ENCODE peak calls at places on chromosome 19, in six cellular contexts. One of them, this sample, is unnamed.

GRCh38 chr19:42270346-42271044 is 1.4 kb downstream of the CIC start:
- DNase-seq in GM12892: peak
- DNase-seq in prostate gland: peak
- DNase-seq in Panc1: no peak
- DNase-seq in breast epithelium: no peak
- DNase-seq in K562: no peak
- DNase-seq in this sample: peak

GRCh38 chr19:37763488-37763887 is 15.9 kb downstream of the ZNF573 start:
- DNase-seq in GM12892: no peak
- DNase-seq in prostate gland: no peak
- DNase-seq in Panc1: peak
- DNase-seq in breast epithelium: no peak
- DNase-seq in K562: no peak
- DNase-seq in this sample: no peak

GRCh38 chr19:11096210-11096841 is 7.1 kb downstream of the LDLR start:
- DNase-seq in GM12892: no peak
- DNase-seq in prostate gland: no peak
- DNase-seq in Panc1: no peak
- DNase-seq in breast epithelium: no peak
- DNase-seq in K562: no peak
- DNase-seq in this sample: no peak

GRCh38 chr19:19064811-19065745 is 1.3 kb downstream of the SLC25A42 start:
- DNase-seq in GM12892: no peak
- DNase-seq in prostate gland: no peak
- DNase-seq in Panc1: no peak
- DNase-seq in breast epithelium: no peak
- DNase-seq in K562: no peak
- DNase-seq in this sample: no peak

GRCh38 chr19:4969772-4970531 is 1.0 kb downstream of the KDM4B start:
- DNase-seq in GM12892: no peak
- DNase-seq in prostate gland: no peak
- DNase-seq in Panc1: no peak
- DNase-seq in breast epithelium: no peak
- DNase-seq in K562: no peak
- DNase-seq in this sample: no peak

GRCh38 chr19:33376423-33376822 is 2.9 kb downstream of the CEBPG start:
- DNase-seq in GM12892: no peak
- DNase-seq in prostate gland: no peak
- DNase-seq in Panc1: peak
- DNase-seq in breast epithelium: no peak
- DNase-seq in K562: no peak
- DNase-seq in this sample: no peak

GRCh38 chr19:52494518-52494917 is 33.0 kb upstream of the ZNF808 start:
- DNase-seq in GM12892: no peak
- DNase-seq in prostate gland: no peak
- DNase-seq in Panc1: no peak
- DNase-seq in breast epithelium: no peak
- DNase-seq in K562: no peak
- DNase-seq in this sample: no peak

GRCh38 chr19:49554701-49555181 is 25.6 kb downstream of the NOSIP start:
- DNase-seq in GM12892: no peak
- DNase-seq in prostate gland: no peak
- DNase-seq in Panc1: no peak
- DNase-seq in breast epithelium: no peak
- DNase-seq in K562: no peak
- DNase-seq in this sample: no peak

GRCh38 chr19:55000761-55001160 is 34.6 kb downstream of the NLRP2 start:
- DNase-seq in GM12892: no peak
- DNase-seq in prostate gland: no peak
- DNase-seq in Panc1: no peak
- DNase-seq in breast epithelium: no peak
- DNase-seq in K562: no peak
- DNase-seq in this sample: no peak

GRCh38 chr19:57566396-57567256 is 7.0 kb upstream of the ZNF550 start:
- DNase-seq in GM12892: no peak
- DNase-seq in prostate gland: no peak
- DNase-seq in Panc1: no peak
- DNase-seq in breast epithelium: no peak
- DNase-seq in K562: no peak
- DNase-seq in this sample: no peak

GRCh38 chr19:3017923-3018322 is 11.2 kb downstream of the TLE2 start:
- DNase-seq in GM12892: no peak
- DNase-seq in prostate gland: no peak
- DNase-seq in Panc1: no peak
- DNase-seq in breast epithelium: no peak
- DNase-seq in K562: no peak
- DNase-seq in this sample: no peak

GRCh38 chr19:41849067-41849466 is 4.2 kb downstream of the DMRTC2 start:
- DNase-seq in GM12892: no peak
- DNase-seq in prostate gland: no peak
- DNase-seq in Panc1: no peak
- DNase-seq in breast epithelium: no peak
- DNase-seq in K562: no peak
- DNase-seq in this sample: no peak

GRCh38 chr19:13090511-13091231 is 12.0 kb downstream of the LYL1 start:
- DNase-seq in GM12892: no peak
- DNase-seq in prostate gland: no peak
- DNase-seq in Panc1: no peak
- DNase-seq in breast epithelium: no peak
- DNase-seq in K562: no peak
- DNase-seq in this sample: no peak

GRCh38 chr19:16061943-16062342 is 14.4 kb upstream of the TPM4 start:
- DNase-seq in GM12892: no peak
- DNase-seq in prostate gland: no peak
- DNase-seq in Panc1: no peak
- DNase-seq in breast epithelium: no peak
- DNase-seq in K562: no peak
- DNase-seq in this sample: no peak

GRCh38 chr19:56314018-56314583 is 538 bp downstream of the ZSCAN5A start:
- DNase-seq in GM12892: no peak
- DNase-seq in prostate gland: no peak
- DNase-seq in Panc1: no peak
- DNase-seq in breast epithelium: no peak
- DNase-seq in K562: no peak
- DNase-seq in this sample: no peak

GRCh38 chr19:43474986-43475705 is 9.7 kb upstream of the LYPD3 start:
- DNase-seq in GM12892: peak
- DNase-seq in prostate gland: peak
- DNase-seq in Panc1: peak
- DNase-seq in breast epithelium: peak
- DNase-seq in K562: peak
- DNase-seq in this sample: peak

GRCh38 chr19:47778954-47779351 is 450 bp downstream of the SELENOW start:
- DNase-seq in GM12892: no peak
- DNase-seq in prostate gland: peak
- DNase-seq in Panc1: no peak
- DNase-seq in breast epithelium: no peak
- DNase-seq in K562: no peak
- DNase-seq in this sample: no peak

GRCh38 chr19:42403586-42403985 is 13.5 kb upstream of the CNFN start:
- DNase-seq in GM12892: no peak
- DNase-seq in prostate gland: no peak
- DNase-seq in Panc1: no peak
- DNase-seq in breast epithelium: no peak
- DNase-seq in K562: no peak
- DNase-seq in this sample: no peak

GRCh38 chr19:7917292-7918061 is 2.7 kb upstream of the SNAPC2 start:
- DNase-seq in GM12892: peak
- DNase-seq in prostate gland: no peak
- DNase-seq in Panc1: no peak
- DNase-seq in breast epithelium: no peak
- DNase-seq in K562: no peak
- DNase-seq in this sample: no peak

GRCh38 chr19:10553943-10554381 is 10.3 kb downstream of the ATG4D start:
- DNase-seq in GM12892: no peak
- DNase-seq in prostate gland: no peak
- DNase-seq in Panc1: no peak
- DNase-seq in breast epithelium: no peak
- DNase-seq in K562: no peak
- DNase-seq in this sample: no peak

GRCh38 chr19:11378319-11379189 is 4.1 kb downstream of the SWSAP1 start:
- DNase-seq in GM12892: no peak
- DNase-seq in prostate gland: peak
- DNase-seq in Panc1: no peak
- DNase-seq in breast epithelium: no peak
- DNase-seq in K562: peak
- DNase-seq in this sample: no peak

GRCh38 chr19:4717191-4717965 is 6.3 kb downstream of the DPP9 start:
- DNase-seq in GM12892: no peak
- DNase-seq in prostate gland: no peak
- DNase-seq in Panc1: no peak
- DNase-seq in breast epithelium: no peak
- DNase-seq in K562: no peak
- DNase-seq in this sample: no peak

GRCh38 chr19:497476-497860 is 1.2 kb downstream of the MADCAM1 start:
- DNase-seq in GM12892: no peak
- DNase-seq in prostate gland: no peak
- DNase-seq in Panc1: no peak
- DNase-seq in breast epithelium: no peak
- DNase-seq in K562: no peak
- DNase-seq in this sample: no peak

DNA sequence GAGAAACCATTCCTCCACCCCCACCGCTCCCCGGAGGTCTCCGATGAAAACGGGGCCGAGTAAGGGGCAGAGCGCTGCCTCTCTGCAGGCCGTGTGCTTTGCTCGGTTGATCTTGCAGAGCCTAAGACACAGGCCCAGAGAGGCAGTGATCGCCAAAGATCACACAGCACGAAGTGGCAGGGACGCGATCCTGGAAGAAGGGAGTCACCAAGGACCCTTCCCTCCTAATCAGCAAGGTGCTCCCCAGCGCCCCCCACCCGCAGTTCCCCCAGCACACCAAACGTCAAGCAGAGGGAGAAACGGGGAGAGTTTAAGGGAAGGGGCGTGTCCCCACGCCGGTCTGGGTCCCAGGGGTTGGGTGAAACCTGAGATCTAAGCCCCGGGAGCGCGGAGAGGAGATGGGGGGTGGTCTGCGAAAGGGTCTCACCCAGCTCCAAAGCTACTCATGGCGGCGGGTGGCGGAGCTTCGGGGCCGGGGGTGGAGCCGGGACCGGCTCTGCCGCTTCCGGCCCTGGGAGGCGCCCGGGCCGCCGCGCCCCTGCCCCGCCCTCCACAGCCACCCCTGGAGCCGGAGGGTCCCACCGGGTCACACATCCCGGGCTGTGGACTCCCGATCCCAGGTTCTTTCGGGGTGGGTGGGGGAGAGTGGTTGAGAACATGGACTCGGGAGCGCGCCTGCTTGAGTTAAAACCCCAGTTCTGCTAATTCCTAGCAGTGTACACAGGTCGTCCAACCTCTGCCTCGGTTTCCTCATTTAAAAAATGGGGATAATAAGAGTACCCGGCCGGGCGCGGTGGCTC is at the start of gene EML2:
- DNase-seq in GM12892: peak
- DNase-seq in prostate gland: peak
- DNase-seq in Panc1: no peak
- DNase-seq in breast epithelium: peak
- DNase-seq in K562: peak
- DNase-seq in this sample: peak
- TF ChIP-seq POLR2AphosphoS5 in GM12892: no peak
- TF ChIP-seq POLR2AphosphoS5 in prostate gland: no peak
- TF ChIP-seq POLR2AphosphoS5 in Panc1: peak
- TF ChIP-seq POLR2AphosphoS5 in breast epithelium: no peak
- TF ChIP-seq POLR2AphosphoS5 in K562: no peak
- TF ChIP-seq POLR2AphosphoS5 in this sample: no peak

GRCh38 chr19:18001837-18002345 is 6.1 kb upstream of the ARRDC2 start:
- DNase-seq in GM12892: no peak
- DNase-seq in prostate gland: no peak
- DNase-seq in Panc1: no peak
- DNase-seq in breast epithelium: no peak
- DNase-seq in K562: no peak
- DNase-seq in this sample: no peak

GRCh38 chr19:18000981-18001836 is 6.8 kb upstream of the ARRDC2 start:
- DNase-seq in GM12892: peak
- DNase-seq in prostate gland: peak
- DNase-seq in Panc1: no peak
- DNase-seq in breast epithelium: peak
- DNase-seq in K562: peak
- DNase-seq in this sample: peak

GRCh38 chr19:18000480-18000980 is 7.4 kb upstream of the ARRDC2 start:
- DNase-seq in GM12892: no peak
- DNase-seq in prostate gland: no peak
- DNase-seq in Panc1: no peak
- DNase-seq in breast epithelium: no peak
- DNase-seq in K562: no peak
- DNase-seq in this sample: no peak

GRCh38 chr19:17999685-18000479 is 8.1 kb upstream of the ARRDC2 start:
- DNase-seq in GM12892: no peak
- DNase-seq in prostate gland: no peak
- DNase-seq in Panc1: no peak
- DNase-seq in breast epithelium: no peak
- DNase-seq in K562: peak
- DNase-seq in this sample: no peak

GRCh38 chr19:18002347-18002850 is 5.6 kb upstream of the ARRDC2 start:
- DNase-seq in GM12892: no peak
- DNase-seq in prostate gland: no peak
- DNase-seq in Panc1: no peak
- DNase-seq in breast epithelium: no peak
- DNase-seq in K562: no peak
- DNase-seq in this sample: no peak
- TF ChIP-seq POLR2AphosphoS5 in GM12892: no peak
- TF ChIP-seq POLR2AphosphoS5 in prostate gland: no peak
- TF ChIP-seq POLR2AphosphoS5 in Panc1: no peak
- TF ChIP-seq POLR2AphosphoS5 in breast epithelium: no peak
- TF ChIP-seq POLR2AphosphoS5 in K562: no peak
- TF ChIP-seq POLR2AphosphoS5 in this sample: no peak

GRCh38 chr19:35093941-35094647 is 21.5 kb upstream of the FXYD3 start:
- DNase-seq in GM12892: no peak
- DNase-seq in prostate gland: no peak
- DNase-seq in Panc1: no peak
- DNase-seq in breast epithelium: no peak
- DNase-seq in K562: no peak
- DNase-seq in this sample: no peak
- TF ChIP-seq POLR2AphosphoS5 in GM12892: no peak
- TF ChIP-seq POLR2AphosphoS5 in prostate gland: no peak
- TF ChIP-seq POLR2AphosphoS5 in Panc1: no peak
- TF ChIP-seq POLR2AphosphoS5 in breast epithelium: no peak
- TF ChIP-seq POLR2AphosphoS5 in K562: no peak
- TF ChIP-seq POLR2AphosphoS5 in this sample: no peak

DNA sequence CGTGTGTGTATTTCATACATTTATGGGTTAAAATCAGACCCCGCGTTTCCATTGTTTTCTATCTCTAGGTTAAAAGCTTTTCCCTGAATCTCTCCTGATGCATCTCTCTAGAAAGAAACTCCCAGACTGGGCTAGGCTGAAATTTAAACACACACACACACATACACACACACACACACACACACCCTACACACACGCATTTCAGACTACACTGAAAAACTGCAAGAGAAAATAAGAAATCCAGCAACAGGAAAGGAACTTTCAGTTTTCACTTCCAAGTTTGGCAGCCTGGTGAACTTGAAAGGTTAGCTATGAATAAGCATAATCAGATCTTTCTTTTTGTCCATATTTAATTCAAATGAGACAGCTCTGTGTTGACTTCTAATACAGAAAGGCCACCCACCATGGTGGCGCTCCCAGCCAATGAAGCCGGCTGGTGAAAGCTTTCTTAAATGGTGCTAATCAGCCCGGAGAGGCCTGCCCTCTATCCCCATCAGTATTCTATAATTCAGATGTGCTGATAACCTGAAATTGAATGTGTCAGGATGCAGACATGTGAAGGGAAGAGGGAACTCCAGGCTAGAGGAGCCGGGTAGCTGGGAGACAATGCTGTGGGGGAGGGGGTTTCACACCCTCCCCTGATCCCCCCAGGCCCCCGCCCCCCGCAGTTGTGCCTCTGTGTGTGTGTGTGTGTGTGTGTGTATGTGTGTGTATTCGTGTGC is 108.3 kb upstream of the ZNF536 start:
- DNase-seq in GM12892: no peak
- DNase-seq in prostate gland: no peak
- DNase-seq in Panc1: no peak
- DNase-seq in breast epithelium: no peak
- DNase-seq in K562: no peak
- DNase-seq in this sample: no peak
- TF ChIP-seq POLR2AphosphoS5 in GM12892: no peak
- TF ChIP-seq POLR2AphosphoS5 in prostate gland: no peak
- TF ChIP-seq POLR2AphosphoS5 in Panc1: no peak
- TF ChIP-seq POLR2AphosphoS5 in breast epithelium: no peak
- TF ChIP-seq POLR2AphosphoS5 in K562: no peak
- TF ChIP-seq POLR2AphosphoS5 in this sample: no peak

This sample was measured in suprapubic skin.